ENCODE peak calls at places on chromosomes 1 and 21, in six cellular contexts. C is ACHN, F is NCI-H1092 treated with DMSO at 0.1 percent for 48 hours, E is pancreas, L is sigmoid colon, B is H9. D is an unnamed sample.

GRCh38 chr1:15426492-15427279 is 11.6 kb upstream of the CTRC start:
- DNase-seq in B (no peak), L (peak; percentile 84), E (peak; percentile 79), C (no peak), F (no peak), D (no peak)

GRCh38 chr1:93446837-93447451 is 974 bp upstream of the FNBP1L start:
- DNase-seq in C (peak; percentile 15), L (peak; percentile 71), B (no peak), F (peak; percentile 48), E (peak; percentile 66), D (no peak)

GRCh38 chr1:14570514-14570913 is 28.0 kb upstream of the KAZN start:
- DNase-seq in L (no peak), E (no peak), B (no peak), C (no peak), F (no peak), D (no peak)

GRCh38 chr1:159993911-159994310 is 37.9 kb downstream of the PIGM start:
- DNase-seq in F (no peak), E (no peak), C (peak; percentile 14), L (no peak), B (no peak), D (no peak)

GRCh38 chr1:33396188-33397124 is 34.4 kb downstream of the PHC2 start:
- DNase-seq in F (no peak), C (no peak), L (no peak), B (no peak), E (no peak), D (no peak)

GRCh38 chr1:201850053-201850397 is 21.1 kb downstream of the IPO9 start:
- DNase-seq in L (no peak), F (no peak), B (no peak), C (peak; percentile 84), E (no peak), D (no peak)

GRCh38 chr1:194975913-194976312 is 1632.3 kb downstream of the KCNT2 start:
- DNase-seq in B (no peak), L (no peak), F (no peak), E (no peak), C (peak; percentile 5), D (no peak)

GRCh38 chr1:20322081-20322824 is 31.6 kb downstream of the VWA5B1 start:
- DNase-seq in C (no peak), B (no peak), F (no peak), L (no peak), E (no peak), D (no peak)

GRCh38 chr1:108708726-108709660 is 3.7 kb upstream of the FNDC7 start:
- DNase-seq in C (peak; percentile 23), L (no peak), F (no peak), B (peak; percentile 75), E (no peak), D (peak; percentile 42)

GRCh38 chr1:155026588-155026987 is 7.0 kb downstream of the DCST2 start:
- DNase-seq in E (no peak), B (no peak), L (no peak), F (no peak), C (peak; percentile 46), D (no peak)

GRCh38 chr1:16716691-16717173 is 23.6 kb upstream of the RNU1-4 start:
- DNase-seq in F (no peak), E (peak; percentile 76), B (peak; percentile 24), C (no peak), L (peak; percentile 65), D (no peak)

GRCh38 chr1:201736707-201737320 is 92.1 kb upstream of the IPO9 start:
- DNase-seq in L (no peak), E (no peak), B (no peak), C (no peak), F (no peak), D (no peak)

GRCh38 chr1:97875996-97876395 is 44.8 kb downstream of the DPYD start:
- DNase-seq in F (no peak), C (no peak), B (no peak), L (no peak), E (no peak), D (no peak)

GRCh38 chr1:4048076-4048475 is 148.0 kb upstream of the C1orf174 start:
- DNase-seq in C (no peak), E (no peak), B (no peak), F (no peak), L (no peak), D (no peak)

GRCh38 chr21:45378258-45378966 is 26.6 kb upstream of the COL18A1 start:
- DNase-seq in C (no peak), E (peak; percentile 27), L (peak; percentile 53), F (no peak), B (peak; percentile 68), D (peak; percentile 93)

GRCh38 chr1:67599085-67599484 is 85.9 kb upstream of the GADD45A start:
- DNase-seq in F (no peak), C (no peak), B (no peak), E (no peak), L (no peak), D (no peak)

GRCh38 chr1:35080171-35080854 is 1.1 kb downstream of the ZMYM1 start:
- DNase-seq in E (no peak), F (no peak), C (no peak), B (no peak), L (no peak), D (no peak)

GRCh38 chr21:36773995-36774394 is 75.1 kb downstream of the SIM2 start:
- DNase-seq in E (no peak), L (no peak), C (no peak), B (no peak), F (no peak), D (no peak)

D was measured in neural progenitor cell.